ENCODE peak calls at places on chromosomes 12 and 14, in nine cellular contexts. A is lower lobe of right lung; O is posterior cingulate gyrus; U is T-helper 9 cell; R is KG1; E is glutamatergic neuron; T is Right ventricle myocardium inferior; J is fibroblast of lung; H is CD8-positive, alpha-beta T cell. M is an unnamed sample.

GRCh38 chr14:92135269-92135668 is 13.5 kb downstream of the CPSF2 start:
- DNase-seq in A (no peak), O (no peak), U (no peak), R (no peak), E (no peak), T (no peak), J (peak), H (no peak), M (no peak)

GRCh38 chr14:103341250-103342129 is 7.5 kb downstream of the EIF5 start:
- DNase-seq in A (no peak), O (no peak), U (no peak), R (no peak), E (no peak), T (no peak), J (no peak), H (no peak), M (no peak)

GRCh38 chr14:33814010-33814409 is 136.9 kb downstream of the EGLN3 start:
- DNase-seq in A (no peak), O (no peak), U (no peak), R (no peak), E (no peak), T (no peak), J (peak), H (no peak), M (no peak)

GRCh38 chr12:122519418-122519817 is 7.3 kb downstream of the RSRC2 start:
- DNase-seq in A (no peak), O (no peak), U (no peak), R (no peak), E (no peak), T (no peak), J (no peak), H (no peak), M (no peak)

GRCh38 chr14:41799817-41800216 is 193.1 kb downstream of the LRFN5 start:
- DNase-seq in A (no peak), O (no peak), U (no peak), R (no peak), E (no peak), T (no peak), J (no peak), H (no peak), M (no peak)

GRCh38 chr12:67651380-67651695 is 2.8 kb downstream of the DYRK2 start:
- DNase-seq in A (no peak), O (no peak), U (peak), R (no peak), E (no peak), T (no peak), J (peak), H (no peak), M (no peak)

GRCh38 chr12:94200069-94200468 is 51.7 kb downstream of the PLXNC1 start:
- DNase-seq in A (no peak), O (no peak), U (no peak), R (no peak), E (no peak), T (no peak), J (no peak), H (no peak), M (no peak)

GRCh38 chr12:120865094-120865493 is 39.1 kb downstream of the SPPL3 start:
- DNase-seq in A (no peak), O (no peak), U (no peak), R (no peak), E (no peak), T (no peak), J (no peak), H (no peak), M (no peak)

GRCh38 chr14:48970995-48971394 is 615.2 kb downstream of the RPS29 start:
- DNase-seq in A (no peak), O (no peak), U (no peak), R (no peak), E (no peak), T (no peak), J (peak), H (no peak), M (no peak)

GRCh38 chr12:118373628-118374027 is 921 bp upstream of the TAOK3 start:
- DNase-seq in A (no peak), O (no peak), U (no peak), R (no peak), E (no peak), T (no peak), J (no peak), H (no peak), M (no peak)

GRCh38 chr12:113104953-113105510 is 30.5 kb downstream of the RASAL1 start:
- DNase-seq in A (peak), O (no peak), U (no peak), R (no peak), E (no peak), T (no peak), J (no peak), H (no peak), M (no peak)

M was measured in substantia nigra.